ENCODE peak calls at places on chromosomes 16 and 17, in ten cellular contexts. One of them, this sample, is unnamed.

GRCh38 chr16:54180421-54181359 is 105.9 kb downstream of the IRX3 start:
- DNase-seq in GM03348: no peak
- DNase-seq in SW480: no peak
- DNase-seq in EH: no peak
- DNase-seq in GF-D8: no peak
- DNase-seq in lung: no peak
- DNase-seq in hippocampal formation: no peak
- DNase-seq in NCI-H748 treated with DMSO at 0.1 percent for 48 hours: no peak
- DNase-seq in fibroblast of mammary gland: no peak
- DNase-seq in D341Med: no peak
- DNase-seq in this sample: no peak

GRCh38 chr16:82252582-82252981 is 82.6 kb upstream of the MPHOSPH6 start:
- DNase-seq in GM03348: no peak
- DNase-seq in SW480: no peak
- DNase-seq in EH: no peak
- DNase-seq in GF-D8: no peak
- DNase-seq in lung: no peak
- DNase-seq in hippocampal formation: no peak
- DNase-seq in NCI-H748 treated with DMSO at 0.1 percent for 48 hours: no peak
- DNase-seq in fibroblast of mammary gland: no peak
- DNase-seq in D341Med: no peak
- DNase-seq in this sample: no peak

GRCh38 chr16:54657058-54657708 is 273.5 kb upstream of the IRX5 start:
- DNase-seq in GM03348: peak
- DNase-seq in SW480: peak
- DNase-seq in EH: peak
- DNase-seq in GF-D8: no peak
- DNase-seq in lung: peak
- DNase-seq in hippocampal formation: no peak
- DNase-seq in NCI-H748 treated with DMSO at 0.1 percent for 48 hours: no peak
- DNase-seq in fibroblast of mammary gland: peak
- DNase-seq in D341Med: no peak
- DNase-seq in this sample: no peak

GRCh38 chr17:78356163-78356713 is 3.6 kb downstream of the SOCS3 start:
- DNase-seq in GM03348: no peak
- DNase-seq in SW480: no peak
- DNase-seq in EH: peak
- DNase-seq in GF-D8: no peak
- DNase-seq in lung: no peak
- DNase-seq in hippocampal formation: no peak
- DNase-seq in NCI-H748 treated with DMSO at 0.1 percent for 48 hours: no peak
- DNase-seq in fibroblast of mammary gland: peak
- DNase-seq in D341Med: peak
- DNase-seq in this sample: peak

GRCh38 chr16:77723108-77723514 is 797 bp downstream of the NUDT7 start:
- DNase-seq in GM03348: peak
- DNase-seq in SW480: peak
- DNase-seq in EH: peak
- DNase-seq in GF-D8: peak
- DNase-seq in lung: no peak
- DNase-seq in hippocampal formation: no peak
- DNase-seq in NCI-H748 treated with DMSO at 0.1 percent for 48 hours: no peak
- DNase-seq in fibroblast of mammary gland: peak
- DNase-seq in D341Med: no peak
- DNase-seq in this sample: no peak

GRCh38 chr16:81846105-81846504 is 67.0 kb downstream of the PLCG2 start:
- DNase-seq in GM03348: no peak
- DNase-seq in SW480: peak
- DNase-seq in EH: no peak
- DNase-seq in GF-D8: no peak
- DNase-seq in lung: no peak
- DNase-seq in hippocampal formation: no peak
- DNase-seq in NCI-H748 treated with DMSO at 0.1 percent for 48 hours: no peak
- DNase-seq in fibroblast of mammary gland: no peak
- DNase-seq in D341Med: no peak
- DNase-seq in this sample: no peak

GRCh38 chr17:81173761-81174160 is 7.7 kb upstream of the AATK start:
- DNase-seq in GM03348: peak
- DNase-seq in SW480: no peak
- DNase-seq in EH: peak
- DNase-seq in GF-D8: no peak
- DNase-seq in lung: no peak
- DNase-seq in hippocampal formation: no peak
- DNase-seq in NCI-H748 treated with DMSO at 0.1 percent for 48 hours: no peak
- DNase-seq in fibroblast of mammary gland: peak
- DNase-seq in D341Med: no peak
- DNase-seq in this sample: no peak

GRCh38 chr16:78742501-78743283 is 643.2 kb downstream of the WWOX start:
- DNase-seq in GM03348: no peak
- DNase-seq in SW480: no peak
- DNase-seq in EH: no peak
- DNase-seq in GF-D8: no peak
- DNase-seq in lung: no peak
- DNase-seq in hippocampal formation: no peak
- DNase-seq in NCI-H748 treated with DMSO at 0.1 percent for 48 hours: no peak
- DNase-seq in fibroblast of mammary gland: no peak
- DNase-seq in D341Med: no peak
- DNase-seq in this sample: peak